ENCODE peak calls at places on chromosome 17, in ten cellular contexts. V is omental fat pad, J is OCI-LY7, F is tibial nerve, D is fibroblast of the aortic adventitia, A is heart left ventricle, I is NCI-H774, O is transverse colon, R is uterus, Y is NCI-H69. P is an unnamed sample.

GRCh38 chr17:81057777-81058176 is 22.8 kb downstream of the BAIAP2 start:
- DNase-seq in V (no peak), I (no peak), J (no peak), R (no peak), A (no peak), F (no peak), Y (no peak), O (no peak), D (no peak), P (no peak)

GRCh38 chr17:42675348-42675983 is 1.3 kb downstream of the PLEKHH3 start:
- DNase-seq in R (peak), O (peak), F (no peak), I (peak), J (peak), A (peak), Y (peak), D (no peak), V (no peak), P (no peak)

GRCh38 chr17:68698761-68699160 is 97.6 kb upstream of the FAM20A start:
- DNase-seq in V (no peak), D (peak), R (no peak), F (peak), A (peak), O (peak), J (no peak), Y (no peak), I (no peak), P (no peak)

GRCh38 chr17:82775033-82775823 is 23.4 kb downstream of the TBCD start:
- DNase-seq in J (peak), A (no peak), Y (peak), I (peak), O (peak), V (peak), D (peak), F (peak), R (peak), P (peak)

GRCh38 chr17:37516131-37516561 is 26.5 kb downstream of the DUSP14 start:
- DNase-seq in V (no peak), R (no peak), I (no peak), F (no peak), Y (peak), J (no peak), D (peak), A (no peak), O (no peak), P (no peak)

GRCh38 chr17:76397687-76398522 is 13.5 kb downstream of the SPHK1 start:
- DNase-seq in R (peak), V (peak), Y (peak), F (peak), D (peak), A (peak), I (peak), J (peak), O (peak), P (peak)

GRCh38 chr17:36105718-36106117 is 2.1 kb downstream of the CCL4 start:
- DNase-seq in R (no peak), J (no peak), F (no peak), I (no peak), O (no peak), A (no peak), D (no peak), V (no peak), Y (no peak), P (no peak)

GRCh38 chr17:5898406-5898805 is 171.8 kb upstream of the WSCD1 start:
- DNase-seq in F (no peak), R (no peak), I (no peak), V (no peak), O (no peak), D (no peak), A (no peak), Y (no peak), J (no peak), P (no peak)

GRCh38 chr17:72846399-72846798 is 246.1 kb downstream of the SLC39A11 start:
- DNase-seq in D (no peak), F (no peak), O (no peak), R (no peak), J (no peak), V (no peak), Y (peak), A (no peak), I (no peak), P (no peak)

GRCh38 chr17:41451154-41451728 is 10.5 kb upstream of the KRT38 start:
- DNase-seq in F (no peak), O (no peak), J (no peak), I (no peak), Y (no peak), R (no peak), D (peak), A (no peak), V (no peak), P (no peak)

GRCh38 chr17:4304417-4305027 is 40.7 kb upstream of the ANKFY1 start:
- DNase-seq in D (peak), O (peak), R (peak), Y (peak), I (no peak), A (peak), J (peak), V (peak), F (peak), P (peak)

GRCh38 chr17:80453126-80453979 is 23.1 kb downstream of the NPTX1 start:
- DNase-seq in J (no peak), I (no peak), R (no peak), V (no peak), D (no peak), Y (peak), F (no peak), O (no peak), A (no peak), P (no peak)

GRCh38 chr17:50638851-50639767 is 4.4 kb downstream of the ABCC3 start:
- DNase-seq in Y (peak), F (peak), I (peak), D (peak), J (no peak), A (peak), V (peak), R (peak), O (peak), P (no peak)

GRCh38 chr17:6475411-6475810 is 31.2 kb downstream of the PIMREG start:
- DNase-seq in A (no peak), J (no peak), D (no peak), F (no peak), Y (peak), R (no peak), V (no peak), I (no peak), O (no peak), P (peak)

GRCh38 chr17:72121164-72122001 is 563 bp downstream of the SOX9 start:
- DNase-seq in O (peak), I (peak), A (peak), F (no peak), D (peak), V (no peak), Y (peak), R (no peak), J (no peak), P (no peak)

GRCh38 chr17:9672266-9672665 is 26.9 kb downstream of the USP43 start:
- DNase-seq in I (no peak), V (no peak), A (no peak), Y (no peak), F (no peak), R (no peak), O (no peak), J (no peak), D (no peak), P (no peak)

GRCh38 chr17:57372156-57372555 is 115.8 kb downstream of the MSI2 start:
- DNase-seq in O (no peak), D (peak), A (no peak), V (no peak), Y (no peak), F (no peak), R (no peak), I (no peak), J (no peak), P (no peak)

GRCh38 chr17:50222922-50223321 is 21.5 kb upstream of the COL1A1 start:
- DNase-seq in D (no peak), F (no peak), J (no peak), A (no peak), V (no peak), Y (no peak), R (no peak), O (no peak), I (no peak), P (no peak)

GRCh38 chr17:50677851-50678375 is 29.8 kb downstream of the ANKRD40 start:
- DNase-seq in I (no peak), F (no peak), R (no peak), J (no peak), O (no peak), Y (no peak), D (no peak), A (no peak), V (no peak), P (no peak)

GRCh38 chr17:59355030-59355694 is 23.7 kb downstream of the YPEL2 start:
- DNase-seq in A (no peak), O (no peak), V (no peak), D (no peak), J (no peak), F (no peak), R (no peak), I (no peak), Y (no peak), P (peak)

GRCh38 chr17:27559996-27560481 is 70.9 kb upstream of the LGALS9 start:
- DNase-seq in A (peak), J (no peak), O (peak), I (peak), V (no peak), F (peak), D (peak), Y (peak), R (peak), P (no peak)

GRCh38 chr17:41284043-41284442 is 8.5 kb downstream of the KRTAP9-7 start:
- DNase-seq in R (no peak), A (no peak), V (no peak), O (no peak), F (no peak), J (no peak), I (no peak), D (no peak), Y (no peak), P (no peak)

GRCh38 chr17:79005063-79005861 is 4.3 kb downstream of the CANT1 start:
- DNase-seq in V (peak), F (no peak), I (peak), O (peak), A (no peak), Y (peak), R (peak), J (no peak), D (no peak), P (peak)

GRCh38 chr17:82049106-82049505 is 2.5 kb downstream of the RFNG start:
- DNase-seq in A (no peak), V (no peak), Y (no peak), D (no peak), I (no peak), O (no peak), F (no peak), J (no peak), R (no peak), P (no peak)

GRCh38 chr17:43406676-43407645 is 8.2 kb downstream of the ARL4D start:
- DNase-seq in D (peak), R (no peak), V (no peak), A (no peak), J (no peak), F (no peak), I (no peak), O (no peak), Y (peak), P (peak)

GRCh38 chr17:73359987-73360410 is 48.2 kb upstream of the CDC42EP4 start:
- DNase-seq in V (no peak), R (no peak), I (no peak), J (no peak), A (no peak), O (peak), Y (peak), D (no peak), F (no peak), P (no peak)

GRCh38 chr17:69223809-69224208 is 4.8 kb downstream of the ABCA10 start:
- DNase-seq in I (no peak), J (peak), O (no peak), D (peak), V (no peak), A (no peak), Y (no peak), R (no peak), F (no peak), P (no peak)

GRCh38 chr17:48391460-48391859 is 38.6 kb downstream of the SKAP1 start:
- DNase-seq in V (no peak), J (no peak), O (no peak), R (no peak), D (no peak), F (no peak), Y (no peak), A (no peak), I (no peak), P (no peak)

GRCh38 chr17:21282231-21282630 is 2.3 kb upstream of the MAP2K3 start:
- DNase-seq in R (peak), O (no peak), I (no peak), D (peak), F (no peak), V (no peak), A (peak), J (no peak), Y (no peak), P (no peak)

GRCh38 chr17:74031314-74032080 is 172.0 kb upstream of the RPL38 start:
- DNase-seq in R (no peak), O (no peak), Y (no peak), F (no peak), A (no peak), V (no peak), D (no peak), J (no peak), I (no peak), P (no peak)